ENCODE peak calls at places on chromosomes 3 and 15, in eight cellular contexts. S is cardiac muscle cell, G is psoas muscle, H is fibroblast of lung, B is upper lobe of right lung, Q is heart right ventricle, A is esophagus muscularis mucosa, U is endothelial cell of umbilical vein. L is an unnamed sample. For H3K36me3, the result is how much of the 10 kb centered on the place peaks cover.

GRCh38 chr3:114393367-114394072 is 99.7 kb downstream of the TIGIT start:
- DNase-seq in S (no peak), G (no peak), H (no peak), B (no peak), Q (no peak), A (no peak), U (no peak), L (no peak)

GRCh38 chr3:98793971-98794370 is 30.8 kb downstream of the ST3GAL6 start:
- DNase-seq in S (no peak), G (no peak), H (no peak), B (no peak), Q (no peak), A (no peak), U (no peak), L (no peak)

GRCh38 chr3:66280304-66280703 is 59.5 kb downstream of the SLC25A26 start:
- DNase-seq in S (no peak), G (no peak), H (no peak), B (no peak), Q (no peak), A (no peak), U (no peak), L (no peak)

GRCh38 chr3:36852071-36852470 is 87.7 kb upstream of the DCLK3 start:
- DNase-seq in S (peak), G (no peak), H (no peak), B (no peak), Q (no peak), A (no peak), U (no peak), L (no peak)

GRCh38 chr3:58190291-58190690 is 20.5 kb downstream of the DNASE1L3 start:
- DNase-seq in S (no peak), G (no peak), H (no peak), B (no peak), Q (no peak), A (no peak), U (no peak), L (no peak)

GRCh38 chr3:36166477-36166876 is 213.8 kb upstream of the STAC start:
- DNase-seq in S (no peak), G (no peak), H (no peak), B (no peak), Q (no peak), A (no peak), U (peak), L (no peak)

GRCh38 chr3:189985938-189986337 is 134.8 kb downstream of the P3H2 start:
- DNase-seq in S (no peak), G (no peak), H (no peak), B (no peak), Q (no peak), A (no peak), U (no peak), L (no peak)

GRCh38 chr15:68487087-68487843 is 55.3 kb upstream of the ITGA11 start:
- DNase-seq in S (peak), G (no peak), H (peak), B (no peak), Q (no peak), A (no peak), U (no peak), L (peak)

GRCh38 chr15:40006003-40006402 is 33.0 kb downstream of the SRP14 start:
- DNase-seq in S (no peak), G (no peak), H (peak), B (no peak), Q (no peak), A (no peak), U (no peak), L (no peak)

GRCh38 chr3:128402319-128402718 is 64.4 kb downstream of the DNAJB8 start:
- DNase-seq in S (no peak), G (no peak), H (no peak), B (no peak), Q (no peak), A (no peak), U (no peak), L (no peak)

GRCh38 chr3:23114479-23114878 is 88.6 kb upstream of the UBE2E2 start:
- DNase-seq in S (peak), G (no peak), H (peak), B (no peak), Q (no peak), A (no peak), U (no peak), L (no peak)

GRCh38 chr3:177694316-177694715 is 497.0 kb upstream of the TBL1XR1 start:
- DNase-seq in S (peak), G (no peak), H (peak), B (no peak), Q (no peak), A (no peak), U (peak), L (no peak)

GRCh38 chr3:100106531-100107155 is 7.7 kb downstream of the FILIP1L start:
- DNase-seq in S (peak), G (no peak), H (peak), B (no peak), Q (no peak), A (no peak), U (no peak), L (no peak)

GRCh38 chr3:152183473-152183872 is 85.3 kb upstream of the MBNL1 start:
- DNase-seq in S (peak), G (peak), H (peak), B (no peak), Q (no peak), A (no peak), U (peak), L (no peak)

GRCh38 chr3:168249048-168249538 is 153.4 kb upstream of the GOLIM4 start:
- DNase-seq in S (peak), G (no peak), H (peak), B (no peak), Q (no peak), A (no peak), U (peak), L (no peak)

GRCh38 chr3:5347486-5347885 is 160.0 kb downstream of the EDEM1 start:
- DNase-seq in S (no peak), G (no peak), H (no peak), B (no peak), Q (no peak), A (no peak), U (no peak), L (no peak)

GRCh38 chr15:50750227-50750597 is 15.3 kb downstream of the SPPL2A start:
- DNase-seq in S (no peak), G (no peak), H (no peak), B (no peak), Q (no peak), A (no peak), U (no peak), L (no peak)

GRCh38 chr3:50347187-50347813 is 1.8 kb upstream of the ZMYND10 start:
- DNase-seq in S (peak), G (peak), H (peak), B (peak), Q (peak), A (no peak), U (peak), L (no peak)

GRCh38 chr15:98155356-98155755 is 194.9 kb downstream of the ARRDC4 start:
- DNase-seq in S (no peak), G (no peak), H (peak), B (no peak), Q (no peak), A (no peak), U (no peak), L (no peak)

GRCh38 chr3:52934626-52935530 is 37.5 kb upstream of the STIMATE start:
- DNase-seq in S (peak), G (no peak), H (peak), B (no peak), Q (no peak), A (no peak), U (peak), L (no peak)

GRCh38 chr15:28955686-28956421 is 70.1 kb downstream of the APBA2 start:
- DNase-seq in S (peak), G (no peak), H (peak), B (no peak), Q (no peak), A (peak), U (no peak), L (no peak)

GRCh38 chr3:10194328-10195071 is 29.8 kb downstream of the IRAK2 start:
- DNase-seq in S (no peak), G (peak), H (no peak), B (no peak), Q (peak), A (no peak), U (no peak), L (peak)

GRCh38 chr3:535566-536416 is 339.2 kb downstream of the CHL1 start:
- DNase-seq in S (peak), G (peak), H (peak), B (peak), Q (peak), A (no peak), U (no peak), L (no peak)

GRCh38 chr3:73547427-73548036 is 77.2 kb downstream of the PDZRN3 start:
- DNase-seq in S (peak), G (no peak), H (peak), B (no peak), Q (no peak), A (no peak), U (no peak), L (no peak)

DNA sequence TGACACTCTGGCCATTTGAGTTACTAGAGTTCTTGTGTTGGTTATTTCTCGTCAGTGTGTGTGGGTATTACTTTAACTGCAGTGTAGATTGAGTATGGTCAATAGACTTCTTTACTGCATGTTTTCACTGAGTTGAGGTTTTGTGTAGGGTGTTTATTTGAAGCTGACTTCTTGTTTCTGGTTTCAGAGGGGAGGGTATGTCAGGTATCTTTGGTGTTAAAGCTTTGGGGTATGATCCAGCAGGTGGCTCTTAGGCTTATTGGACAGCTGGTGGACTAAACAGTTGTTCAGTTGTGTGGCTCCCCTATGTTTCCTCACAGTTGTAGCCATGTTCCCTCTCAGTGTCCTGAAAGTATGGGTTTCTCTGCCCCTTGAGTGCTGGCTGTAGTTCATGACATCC is 72.0 kb downstream of the AKAP13 start:
- DNase-seq in S (no peak), G (no peak), H (no peak), B (no peak), Q (no peak), A (no peak), U (no peak), L (no peak)
- H3K27ac ChIP-seq in S (no peak), G (no peak), H (no peak), B (no peak), Q (no peak), A (peak), U (no peak), L (no peak)

GRCh38 chr3:16482194-16482769 is 31.2 kb downstream of the RFTN1 start:
- DNase-seq in S (no peak), G (no peak), H (no peak), B (no peak), Q (no peak), A (no peak), U (no peak), L (no peak)
- H3K36me3 ChIP-seq in S (under half), G (under half), H (under half), B (under half), Q (under half), A (under half), U (under half), L (under half)

GRCh38 chr3:121885386-121885785 is 8.8 kb upstream of the SLC15A2 start:
- DNase-seq in S (peak), G (no peak), H (no peak), B (no peak), Q (no peak), A (no peak), U (no peak), L (no peak)
- TF ChIP-seq CTCF in S (no peak), G (no peak), H (no peak), B (no peak), Q (no peak), A (no peak), U (no peak), L (no peak)

GRCh38 chr15:43516801-43517353 is 531 bp upstream of the MAP1A start:
- DNase-seq in S (peak), G (no peak), H (peak), B (peak), Q (no peak), A (no peak), U (no peak), L (no peak)
- H3K27ac ChIP-seq in S (peak), G (peak), H (peak), B (no peak), Q (peak), A (peak), U (no peak), L (peak)